ENCODE peak calls at places on chromosomes 1 and 21, in six cellular contexts. One of them, this sample, is unnamed. For H3K4me1, the result is how much of the 10 kb centered on the place peaks cover.

GRCh38 chr1:119773711-119774241 is 5.1 kb upstream of the HMGCS2 start:
- DNase-seq in CD4-positive, alpha-beta memory T cell: no peak
- DNase-seq in fibroblast of lung: peak
- DNase-seq in OCI-LY7: no peak
- DNase-seq in heart right ventricle: no peak
- DNase-seq in CD8-positive, alpha-beta T cell: no peak
- DNase-seq in this sample: no peak

GRCh38 chr1:231422798-231423309 is 767 bp upstream of the EGLN1 start:
- DNase-seq in OCI-LY7: no peak
- DNase-seq in CD8-positive, alpha-beta T cell: no peak
- DNase-seq in CD4-positive, alpha-beta memory T cell: no peak
- DNase-seq in heart right ventricle: no peak
- DNase-seq in fibroblast of lung: no peak
- DNase-seq in this sample: no peak

GRCh38 chr1:116268211-116268610 is 104.8 kb upstream of the ATP1A1 start:
- DNase-seq in CD8-positive, alpha-beta T cell: no peak
- DNase-seq in CD4-positive, alpha-beta memory T cell: no peak
- DNase-seq in fibroblast of lung: no peak
- DNase-seq in OCI-LY7: no peak
- DNase-seq in heart right ventricle: no peak
- DNase-seq in this sample: no peak

GRCh38 chr1:186152945-186153309 is 222.1 kb downstream of the TPR start:
- DNase-seq in heart right ventricle: no peak
- DNase-seq in OCI-LY7: no peak
- DNase-seq in CD8-positive, alpha-beta T cell: no peak
- DNase-seq in CD4-positive, alpha-beta memory T cell: no peak
- DNase-seq in fibroblast of lung: peak
- DNase-seq in this sample: no peak

GRCh38 chr1:2303781-2304180 is 75.7 kb downstream of the SKI start:
- DNase-seq in fibroblast of lung: no peak
- DNase-seq in OCI-LY7: no peak
- DNase-seq in heart right ventricle: no peak
- DNase-seq in CD8-positive, alpha-beta T cell: no peak
- DNase-seq in CD4-positive, alpha-beta memory T cell: peak
- DNase-seq in this sample: no peak

GRCh38 chr1:23459338-23459757 is 24.6 kb downstream of the ASAP3 start:
- DNase-seq in fibroblast of lung: no peak
- DNase-seq in CD8-positive, alpha-beta T cell: no peak
- DNase-seq in heart right ventricle: no peak
- DNase-seq in CD4-positive, alpha-beta memory T cell: no peak
- DNase-seq in OCI-LY7: no peak
- DNase-seq in this sample: no peak

GRCh38 chr1:157092831-157093230 is 6.8 kb downstream of the ETV3L start:
- DNase-seq in OCI-LY7: no peak
- DNase-seq in fibroblast of lung: peak
- DNase-seq in CD4-positive, alpha-beta memory T cell: no peak
- DNase-seq in heart right ventricle: peak
- DNase-seq in CD8-positive, alpha-beta T cell: no peak
- DNase-seq in this sample: no peak

GRCh38 chr1:234955107-234955731 is 173.4 kb downstream of the TOMM20 start:
- DNase-seq in heart right ventricle: peak
- DNase-seq in fibroblast of lung: peak
- DNase-seq in CD8-positive, alpha-beta T cell: peak
- DNase-seq in OCI-LY7: peak
- DNase-seq in CD4-positive, alpha-beta memory T cell: no peak
- DNase-seq in this sample: no peak

GRCh38 chr1:147292635-147293251 is 50.3 kb downstream of the CHD1L start:
- DNase-seq in CD4-positive, alpha-beta memory T cell: no peak
- DNase-seq in fibroblast of lung: peak
- DNase-seq in heart right ventricle: no peak
- DNase-seq in CD8-positive, alpha-beta T cell: no peak
- DNase-seq in OCI-LY7: no peak
- DNase-seq in this sample: no peak

GRCh38 chr1:161192476-161193465 is 6.1 kb downstream of the ADAMTS4 start:
- DNase-seq in CD4-positive, alpha-beta memory T cell: peak
- DNase-seq in OCI-LY7: peak
- DNase-seq in heart right ventricle: peak
- DNase-seq in CD8-positive, alpha-beta T cell: peak
- DNase-seq in fibroblast of lung: peak
- DNase-seq in this sample: peak

GRCh38 chr1:170619167-170620030 is 44.5 kb upstream of the PRRX1 start:
- DNase-seq in heart right ventricle: no peak
- DNase-seq in CD4-positive, alpha-beta memory T cell: no peak
- DNase-seq in CD8-positive, alpha-beta T cell: no peak
- DNase-seq in OCI-LY7: no peak
- DNase-seq in fibroblast of lung: peak
- DNase-seq in this sample: no peak

GRCh38 chr1:154198756-154199562 is 7.1 kb upstream of the TPM3 start:
- DNase-seq in heart right ventricle: peak
- DNase-seq in OCI-LY7: peak
- DNase-seq in CD8-positive, alpha-beta T cell: peak
- DNase-seq in fibroblast of lung: peak
- DNase-seq in CD4-positive, alpha-beta memory T cell: peak
- DNase-seq in this sample: peak

GRCh38 chr1:100544791-100545190 is 6.9 kb downstream of the GPR88 start:
- DNase-seq in CD8-positive, alpha-beta T cell: no peak
- DNase-seq in heart right ventricle: no peak
- DNase-seq in OCI-LY7: no peak
- DNase-seq in CD4-positive, alpha-beta memory T cell: no peak
- DNase-seq in fibroblast of lung: no peak
- DNase-seq in this sample: no peak
- H3K4me1 ChIP-seq in CD8-positive, alpha-beta T cell: under half
- H3K4me1 ChIP-seq in heart right ventricle: under half
- H3K4me1 ChIP-seq in OCI-LY7: under half
- H3K4me1 ChIP-seq in CD4-positive, alpha-beta memory T cell: under half
- H3K4me1 ChIP-seq in fibroblast of lung: under half
- H3K4me1 ChIP-seq in this sample: under half

DNA sequence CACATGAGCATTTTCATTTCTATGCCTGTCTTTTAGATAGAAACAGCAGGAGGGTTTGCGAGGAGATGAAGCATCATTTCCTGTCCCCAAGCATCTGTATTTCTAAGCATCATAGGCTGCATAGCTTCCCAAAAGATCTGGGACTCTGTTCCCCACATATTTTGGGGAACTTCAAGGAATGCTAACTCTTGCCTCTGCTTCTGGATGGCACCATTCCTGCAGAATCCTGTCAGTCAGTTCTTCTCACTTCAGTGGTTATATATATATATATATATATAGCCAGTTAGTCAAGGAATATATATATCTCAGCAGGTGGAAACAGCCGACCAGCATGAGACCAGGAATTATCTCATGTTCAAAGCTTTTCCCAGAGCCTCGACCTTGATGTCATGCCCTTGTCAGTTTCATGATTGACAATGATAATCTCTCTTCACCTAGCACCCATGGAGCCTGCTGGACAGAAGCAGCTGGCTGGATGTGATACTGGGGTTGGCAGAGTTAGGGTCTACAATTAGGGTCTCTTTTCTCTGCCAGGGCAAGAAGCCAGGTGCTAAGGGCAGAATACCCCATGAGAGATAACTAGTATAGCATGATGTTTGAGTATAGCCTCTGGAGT is 2.4 kb downstream of the PFKFB2 start:
- DNase-seq in heart right ventricle: no peak
- DNase-seq in fibroblast of lung: no peak
- DNase-seq in CD8-positive, alpha-beta T cell: no peak
- DNase-seq in OCI-LY7: no peak
- DNase-seq in CD4-positive, alpha-beta memory T cell: no peak
- DNase-seq in this sample: no peak
- H3K27ac ChIP-seq in heart right ventricle: peak
- H3K27ac ChIP-seq in fibroblast of lung: no peak
- H3K27ac ChIP-seq in CD8-positive, alpha-beta T cell: no peak
- H3K27ac ChIP-seq in OCI-LY7: peak
- H3K27ac ChIP-seq in CD4-positive, alpha-beta memory T cell: no peak
- H3K27ac ChIP-seq in this sample: no peak

DNA sequence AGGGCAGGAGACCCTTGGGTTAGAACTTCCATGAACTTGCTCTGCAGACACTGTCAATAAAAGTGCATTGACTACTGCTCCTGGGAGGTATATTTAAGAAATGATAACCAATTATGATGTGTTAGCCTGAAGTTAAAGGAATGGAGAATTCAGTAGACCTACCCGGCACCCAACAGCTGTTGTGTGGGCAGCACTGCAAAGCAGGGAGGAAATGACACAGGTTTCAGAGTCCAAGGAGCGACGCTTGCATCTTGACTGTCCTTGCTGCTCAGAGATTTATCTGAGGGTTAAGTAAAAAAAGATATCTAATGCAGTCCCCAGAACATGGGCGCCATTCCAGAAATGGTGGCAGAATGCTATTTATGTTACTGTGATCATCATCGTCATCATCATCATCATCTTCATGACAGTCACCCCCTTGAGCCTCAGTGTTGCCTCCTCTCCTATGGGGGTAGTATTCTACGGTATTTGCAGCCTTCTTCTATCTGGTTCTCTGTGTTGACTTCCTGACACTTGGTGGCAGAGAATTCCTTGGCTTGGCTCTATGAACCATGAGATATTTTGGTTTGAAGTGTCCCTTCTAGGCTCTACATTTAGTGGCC is 225.9 kb downstream of the KAZN start:
- DNase-seq in CD8-positive, alpha-beta T cell: no peak
- DNase-seq in OCI-LY7: peak
- DNase-seq in heart right ventricle: no peak
- DNase-seq in CD4-positive, alpha-beta memory T cell: no peak
- DNase-seq in fibroblast of lung: no peak
- DNase-seq in this sample: no peak
- H3K4me1 ChIP-seq in CD8-positive, alpha-beta T cell: under half
- H3K4me1 ChIP-seq in OCI-LY7: under half
- H3K4me1 ChIP-seq in heart right ventricle: under half
- H3K4me1 ChIP-seq in CD4-positive, alpha-beta memory T cell: under half
- H3K4me1 ChIP-seq in fibroblast of lung: under half
- H3K4me1 ChIP-seq in this sample: under half

DNA sequence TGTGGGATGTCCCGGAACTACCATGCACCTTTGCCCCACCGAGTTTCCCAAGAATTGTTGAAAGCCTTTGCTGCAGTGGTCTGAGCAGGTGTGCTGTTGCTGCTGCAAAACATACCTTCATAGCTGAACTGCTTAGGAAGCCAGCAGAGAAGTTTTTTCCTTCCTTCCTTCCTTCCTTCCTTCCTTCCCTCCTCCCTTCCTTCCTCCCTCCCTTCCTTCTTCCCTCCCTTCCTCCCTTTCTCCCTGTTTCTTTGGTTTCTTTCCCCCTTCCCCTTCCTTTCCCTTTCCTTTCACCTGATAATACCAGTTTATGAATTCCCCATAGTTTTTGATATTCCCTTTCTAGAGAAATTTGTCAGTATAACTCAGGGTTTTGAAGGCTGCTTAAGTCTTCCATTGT is 10.8 kb upstream of the SH3D21 start:
- DNase-seq in CD4-positive, alpha-beta memory T cell: no peak
- DNase-seq in fibroblast of lung: no peak
- DNase-seq in OCI-LY7: no peak
- DNase-seq in CD8-positive, alpha-beta T cell: no peak
- DNase-seq in heart right ventricle: no peak
- DNase-seq in this sample: no peak
- H3K27ac ChIP-seq in CD4-positive, alpha-beta memory T cell: no peak
- H3K27ac ChIP-seq in fibroblast of lung: no peak
- H3K27ac ChIP-seq in OCI-LY7: no peak
- H3K27ac ChIP-seq in CD8-positive, alpha-beta T cell: no peak
- H3K27ac ChIP-seq in heart right ventricle: no peak
- H3K27ac ChIP-seq in this sample: no peak

GRCh38 chr1:38727629-38728175 is 131.9 kb downstream of the RRAGC start:
- DNase-seq in CD8-positive, alpha-beta T cell: no peak
- DNase-seq in heart right ventricle: no peak
- DNase-seq in fibroblast of lung: no peak
- DNase-seq in CD4-positive, alpha-beta memory T cell: no peak
- DNase-seq in OCI-LY7: no peak
- DNase-seq in this sample: no peak

GRCh38 chr1:38721816-38722215 is 137.8 kb downstream of the RRAGC start:
- DNase-seq in CD4-positive, alpha-beta memory T cell: no peak
- DNase-seq in heart right ventricle: no peak
- DNase-seq in fibroblast of lung: no peak
- DNase-seq in OCI-LY7: no peak
- DNase-seq in CD8-positive, alpha-beta T cell: no peak
- DNase-seq in this sample: no peak

GRCh38 chr1:38719880-38720279 is 139.7 kb downstream of the RRAGC start:
- DNase-seq in OCI-LY7: no peak
- DNase-seq in CD4-positive, alpha-beta memory T cell: no peak
- DNase-seq in CD8-positive, alpha-beta T cell: no peak
- DNase-seq in heart right ventricle: no peak
- DNase-seq in fibroblast of lung: no peak
- DNase-seq in this sample: no peak

GRCh38 chr1:38728176-38728908 is 131.2 kb downstream of the RRAGC start:
- DNase-seq in CD8-positive, alpha-beta T cell: no peak
- DNase-seq in fibroblast of lung: peak
- DNase-seq in OCI-LY7: no peak
- DNase-seq in heart right ventricle: peak
- DNase-seq in CD4-positive, alpha-beta memory T cell: no peak
- DNase-seq in this sample: no peak

GRCh38 chr1:38724160-38725131 is 135.1 kb downstream of the RRAGC start:
- DNase-seq in OCI-LY7: no peak
- DNase-seq in CD4-positive, alpha-beta memory T cell: no peak
- DNase-seq in CD8-positive, alpha-beta T cell: no peak
- DNase-seq in heart right ventricle: no peak
- DNase-seq in fibroblast of lung: no peak
- DNase-seq in this sample: no peak
- H3K4me1 ChIP-seq in OCI-LY7: under half
- H3K4me1 ChIP-seq in CD4-positive, alpha-beta memory T cell: under half
- H3K4me1 ChIP-seq in CD8-positive, alpha-beta T cell: under half
- H3K4me1 ChIP-seq in heart right ventricle: under half
- H3K4me1 ChIP-seq in fibroblast of lung: under half
- H3K4me1 ChIP-seq in this sample: under half

GRCh38 chr21:44955803-44956175 is 16.0 kb downstream of the SLX9 start:
- DNase-seq in fibroblast of lung: no peak
- DNase-seq in CD8-positive, alpha-beta T cell: no peak
- DNase-seq in heart right ventricle: no peak
- DNase-seq in CD4-positive, alpha-beta memory T cell: no peak
- DNase-seq in OCI-LY7: no peak
- DNase-seq in this sample: no peak
- H3K27ac ChIP-seq in fibroblast of lung: no peak
- H3K27ac ChIP-seq in CD8-positive, alpha-beta T cell: no peak
- H3K27ac ChIP-seq in heart right ventricle: peak
- H3K27ac ChIP-seq in CD4-positive, alpha-beta memory T cell: no peak
- H3K27ac ChIP-seq in OCI-LY7: no peak
- H3K27ac ChIP-seq in this sample: no peak

This sample was measured in naive thymus-derived CD4-positive, alpha-beta T cell.